ENCODE peak calls at places on chromosome 18, in eight cellular contexts. One of them, this sample, is unnamed.

GRCh38 chr18:40874233-40874632 is 1080.8 kb upstream of the PIK3C3 start:
- DNase-seq in H1: no peak
- DNase-seq in K562: no peak
- DNase-seq in HCT116: no peak
- DNase-seq in GM12878: no peak
- DNase-seq in endothelial cell of umbilical vein: peak
- DNase-seq in HepG2: no peak
- DNase-seq in A549: no peak
- DNase-seq in this sample: no peak

GRCh38 chr18:49340446-49340845 is 120.0 kb downstream of the DYM start:
- DNase-seq in A549: no peak
- DNase-seq in endothelial cell of umbilical vein: no peak
- DNase-seq in HepG2: no peak
- DNase-seq in H1: no peak
- DNase-seq in GM12878: no peak
- DNase-seq in HCT116: no peak
- DNase-seq in K562: no peak
- DNase-seq in this sample: no peak

GRCh38 chr18:48676756-48677368 is 138.0 kb downstream of the CTIF start:
- DNase-seq in H1: peak
- DNase-seq in GM12878: no peak
- DNase-seq in HCT116: no peak
- DNase-seq in A549: peak
- DNase-seq in K562: peak
- DNase-seq in endothelial cell of umbilical vein: peak
- DNase-seq in HepG2: peak
- DNase-seq in this sample: peak

GRCh38 chr18:39732918-39733317 is 2167.3 kb upstream of the CELF4 start:
- DNase-seq in A549: peak
- DNase-seq in HCT116: no peak
- DNase-seq in HepG2: no peak
- DNase-seq in H1: no peak
- DNase-seq in GM12878: no peak
- DNase-seq in endothelial cell of umbilical vein: no peak
- DNase-seq in K562: no peak
- DNase-seq in this sample: no peak

GRCh38 chr18:68438983-68439382 is 275.9 kb downstream of the TMX3 start:
- DNase-seq in A549: no peak
- DNase-seq in HCT116: no peak
- DNase-seq in K562: no peak
- DNase-seq in GM12878: no peak
- DNase-seq in H1: no peak
- DNase-seq in endothelial cell of umbilical vein: no peak
- DNase-seq in HepG2: no peak
- DNase-seq in this sample: no peak

GRCh38 chr18:9887992-9888391 is 2.2 kb downstream of the TXNDC2 start:
- DNase-seq in H1: no peak
- DNase-seq in K562: no peak
- DNase-seq in endothelial cell of umbilical vein: no peak
- DNase-seq in A549: no peak
- DNase-seq in HepG2: no peak
- DNase-seq in GM12878: no peak
- DNase-seq in HCT116: no peak
- DNase-seq in this sample: no peak

GRCh38 chr18:63366270-63366990 is 576 bp downstream of the KDSR start:
- DNase-seq in HCT116: peak
- DNase-seq in GM12878: no peak
- DNase-seq in HepG2: peak
- DNase-seq in A549: peak
- DNase-seq in K562: peak
- DNase-seq in H1: peak
- DNase-seq in endothelial cell of umbilical vein: peak
- DNase-seq in this sample: peak

GRCh38 chr18:51953521-51953920 is 386.5 kb upstream of the DCC start:
- DNase-seq in H1: no peak
- DNase-seq in K562: no peak
- DNase-seq in A549: no peak
- DNase-seq in HCT116: no peak
- DNase-seq in GM12878: peak
- DNase-seq in endothelial cell of umbilical vein: no peak
- DNase-seq in HepG2: no peak
- DNase-seq in this sample: no peak

GRCh38 chr18:57141208-57142129 is 5.4 kb upstream of the BOD1L2 start:
- DNase-seq in HCT116: no peak
- DNase-seq in GM12878: no peak
- DNase-seq in A549: no peak
- DNase-seq in endothelial cell of umbilical vein: no peak
- DNase-seq in H1: no peak
- DNase-seq in K562: peak
- DNase-seq in HepG2: peak
- DNase-seq in this sample: no peak

GRCh38 chr18:31591113-31591512 is 564 bp upstream of the TTR start:
- DNase-seq in HCT116: no peak
- DNase-seq in HepG2: no peak
- DNase-seq in endothelial cell of umbilical vein: no peak
- DNase-seq in H1: no peak
- DNase-seq in A549: no peak
- DNase-seq in K562: no peak
- DNase-seq in GM12878: no peak
- DNase-seq in this sample: no peak
- TF ChIP-seq MAX in HCT116: no peak
- TF ChIP-seq MAX in HepG2: no peak
- TF ChIP-seq MAX in endothelial cell of umbilical vein: no peak
- TF ChIP-seq MAX in H1: no peak
- TF ChIP-seq MAX in A549: no peak
- TF ChIP-seq MAX in K562: no peak
- TF ChIP-seq MAX in GM12878: no peak
- TF ChIP-seq MAX in this sample: no peak

GRCh38 chr18:79486356-79487197 is 90.8 kb downstream of the NFATC1 start:
- DNase-seq in endothelial cell of umbilical vein: no peak
- DNase-seq in A549: no peak
- DNase-seq in GM12878: no peak
- DNase-seq in HepG2: no peak
- DNase-seq in K562: no peak
- DNase-seq in HCT116: no peak
- DNase-seq in H1: no peak
- DNase-seq in this sample: no peak
- H3K4me3 ChIP-seq in endothelial cell of umbilical vein: no peak
- H3K4me3 ChIP-seq in A549: no peak
- H3K4me3 ChIP-seq in GM12878: no peak
- H3K4me3 ChIP-seq in HepG2: no peak
- H3K4me3 ChIP-seq in K562: no peak
- H3K4me3 ChIP-seq in HCT116: no peak
- H3K4me3 ChIP-seq in H1: no peak
- H3K4me3 ChIP-seq in this sample: no peak

GRCh38 chr18:11147962-11148654 is 1.3 kb downstream of the PIEZO2 start:
- DNase-seq in K562: no peak
- DNase-seq in H1: peak
- DNase-seq in HepG2: no peak
- DNase-seq in GM12878: no peak
- DNase-seq in HCT116: no peak
- DNase-seq in endothelial cell of umbilical vein: no peak
- DNase-seq in A549: no peak
- DNase-seq in this sample: no peak

GRCh38 chr18:11147371-11147860 is 2.0 kb downstream of the PIEZO2 start:
- DNase-seq in H1: peak
- DNase-seq in HepG2: no peak
- DNase-seq in A549: no peak
- DNase-seq in GM12878: no peak
- DNase-seq in K562: no peak
- DNase-seq in endothelial cell of umbilical vein: no peak
- DNase-seq in HCT116: no peak
- DNase-seq in this sample: no peak

GRCh38 chr18:11146947-11147345 is 2.4 kb downstream of the PIEZO2 start:
- DNase-seq in HepG2: no peak
- DNase-seq in A549: no peak
- DNase-seq in endothelial cell of umbilical vein: no peak
- DNase-seq in GM12878: no peak
- DNase-seq in K562: no peak
- DNase-seq in H1: peak
- DNase-seq in HCT116: no peak
- DNase-seq in this sample: no peak

GRCh38 chr18:11145413-11146191 is 3.8 kb downstream of the PIEZO2 start:
- DNase-seq in HepG2: no peak
- DNase-seq in H1: no peak
- DNase-seq in HCT116: no peak
- DNase-seq in GM12878: no peak
- DNase-seq in endothelial cell of umbilical vein: no peak
- DNase-seq in A549: no peak
- DNase-seq in K562: no peak
- DNase-seq in this sample: no peak

DNA sequence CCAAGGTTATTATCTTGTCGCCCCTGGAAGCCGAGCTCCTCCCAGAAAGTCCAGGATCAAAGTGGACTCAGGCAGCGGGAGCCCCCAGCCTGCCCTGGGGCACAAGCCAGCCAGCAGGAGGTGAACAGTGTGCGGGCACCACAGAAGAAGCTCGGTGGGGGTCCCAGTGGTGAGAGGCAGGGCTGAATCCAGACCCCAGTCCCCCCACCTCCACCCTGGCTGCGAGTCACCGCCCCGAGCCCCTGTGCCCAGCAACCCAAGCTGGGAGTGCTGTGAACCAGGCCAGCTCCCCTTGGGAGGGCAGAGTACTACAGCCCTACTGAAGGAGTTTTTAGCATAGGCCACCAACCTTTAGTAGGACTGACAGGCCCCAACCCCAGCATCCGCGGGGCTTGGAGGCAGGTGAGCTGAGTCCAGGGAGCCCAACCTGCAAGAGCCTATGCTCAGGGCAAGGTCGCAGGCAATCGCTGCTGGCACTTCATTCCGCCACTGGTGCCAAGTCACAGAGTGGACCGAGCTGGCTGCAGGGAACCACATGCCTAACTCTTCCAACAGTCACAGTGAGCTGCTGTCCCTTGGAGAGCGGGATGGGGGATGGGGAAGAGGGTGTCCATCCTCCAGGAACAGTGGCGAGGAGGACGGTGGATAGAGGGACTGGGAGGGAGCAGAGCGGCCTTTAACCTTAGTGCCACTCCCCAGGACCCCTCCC is 3.0 kb downstream of the PIEZO2 start:
- DNase-seq in HepG2: no peak
- DNase-seq in H1: peak
- DNase-seq in HCT116: no peak
- DNase-seq in A549: no peak
- DNase-seq in GM12878: no peak
- DNase-seq in endothelial cell of umbilical vein: no peak
- DNase-seq in K562: no peak
- DNase-seq in this sample: no peak
- TF ChIP-seq POLR2A in HepG2: no peak
- TF ChIP-seq POLR2A in H1: no peak
- TF ChIP-seq POLR2A in HCT116: no peak
- TF ChIP-seq POLR2A in A549: no peak
- TF ChIP-seq POLR2A in GM12878: peak
- TF ChIP-seq POLR2A in endothelial cell of umbilical vein: no peak
- TF ChIP-seq POLR2A in K562: no peak
- TF ChIP-seq POLR2A in this sample: no peak

DNA sequence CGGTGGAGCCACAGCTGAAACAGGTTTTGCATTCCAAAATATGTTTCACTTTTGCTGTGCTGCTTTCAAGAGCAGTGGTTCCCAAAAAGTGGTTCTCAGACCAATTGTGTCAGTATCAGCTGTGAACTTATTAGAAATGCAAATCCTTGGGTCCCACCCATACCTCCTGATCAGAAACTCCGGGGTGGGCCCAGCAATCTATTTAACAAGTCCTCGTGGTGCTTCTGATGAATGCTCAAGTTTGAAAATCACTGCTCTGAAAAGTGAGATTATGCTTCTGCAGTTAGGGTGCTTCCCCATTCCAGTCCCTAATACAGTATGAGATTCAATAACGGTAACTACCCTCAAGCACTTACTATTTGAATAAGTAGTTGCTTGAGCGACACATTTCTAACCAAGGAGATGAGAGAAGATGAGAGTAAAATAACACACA is 17.8 kb upstream of the TCF4 start:
- DNase-seq in HepG2: no peak
- DNase-seq in H1: no peak
- DNase-seq in A549: no peak
- DNase-seq in HCT116: no peak
- DNase-seq in GM12878: no peak
- DNase-seq in K562: no peak
- DNase-seq in endothelial cell of umbilical vein: no peak
- DNase-seq in this sample: no peak
- TF ChIP-seq MAX in HepG2: no peak
- TF ChIP-seq MAX in H1: no peak
- TF ChIP-seq MAX in A549: no peak
- TF ChIP-seq MAX in HCT116: no peak
- TF ChIP-seq MAX in GM12878: no peak
- TF ChIP-seq MAX in K562: no peak
- TF ChIP-seq MAX in endothelial cell of umbilical vein: no peak
- TF ChIP-seq MAX in this sample: no peak

This sample was measured in NB4.